ENCODE peak calls at places on chromosomes 12 and 14, in four cellular contexts. O, H, U and C are unnamed samples.

GRCh38 chr12:25864287-25864686 is 94.2 kb upstream of the RASSF8 start:
- DNase-seq in U (no peak), H (no peak), O (no peak), C (no peak)

GRCh38 chr12:12024958-12025682 is 45.6 kb upstream of the BCL2L14 start:
- DNase-seq in U (no peak), O (peak), H (no peak), C (no peak)

GRCh38 chr14:78683206-78683605 is 513.0 kb downstream of the NRXN3 start:
- DNase-seq in O (no peak), H (no peak), U (no peak), C (no peak)

GRCh38 chr12:78171082-78171481 is 340.4 kb downstream of the NAV3 start:
- DNase-seq in O (no peak), U (no peak), H (no peak), C (no peak)

GRCh38 chr12:74537126-74537706 is 419 bp upstream of the ATXN7L3B start:
- DNase-seq in H (peak), U (peak), O (peak), C (no peak)

GRCh38 chr12:91774471-91774921 is 371.1 kb downstream of the BTG1 start:
- DNase-seq in U (no peak), H (no peak), O (no peak), C (no peak)

GRCh38 chr12:109776624-109777023 is 56.6 kb downstream of the TRPV4 start:
- DNase-seq in U (no peak), H (no peak), O (no peak), C (no peak)

GRCh38 chr12:96073346-96074336 is 38.3 kb upstream of the LTA4H start:
- DNase-seq in U (no peak), H (no peak), O (no peak), C (no peak)

GRCh38 chr12:85424581-85425348 is 144.7 kb downstream of the ALX1 start:
- DNase-seq in O (peak), H (no peak), U (peak), C (peak)

GRCh38 chr12:52353766-52354165 is 13.5 kb downstream of the KRT85 start:
- DNase-seq in U (no peak), H (no peak), O (no peak), C (no peak)

GRCh38 chr14:56244138-56244789 is 126.1 kb downstream of the PELI2 start:
- DNase-seq in H (no peak), U (no peak), O (no peak), C (no peak)

GRCh38 chr14:26687438-26687837 is 89.6 kb upstream of the NOVA1 start:
- DNase-seq in U (no peak), O (no peak), H (no peak), C (no peak)

GRCh38 chr12:89948266-89949175 is 239.9 kb upstream of the ATP2B1 start:
- DNase-seq in H (no peak), U (no peak), O (no peak), C (no peak)

GRCh38 chr12:50251619-50252300 is 31.6 kb downstream of the LIMA1 start:
- DNase-seq in O (no peak), H (no peak), U (no peak), C (no peak)

GRCh38 chr12:124747426-124748161 is 116.1 kb downstream of the SCARB1 start:
- DNase-seq in U (peak), H (no peak), O (peak), C (no peak)

GRCh38 chr12:2958432-2959193 is 584 bp upstream of the TEAD4 start:
- DNase-seq in U (peak), H (peak), O (no peak), C (no peak)

GRCh38 chr14:23446291-23446851 is 10.9 kb upstream of the MYH7 start:
- DNase-seq in H (no peak), U (no peak), O (no peak), C (no peak)

GRCh38 chr12:117587646-117588287 is 226.3 kb upstream of the NOS1 start:
- DNase-seq in U (peak), O (no peak), H (peak), C (peak)

GRCh38 chr12:3490848-3491382 is at the start of gene PRMT8:
- DNase-seq in O (no peak), U (no peak), H (no peak), C (peak)

GRCh38 chr14:99213101-99213500 is 58.9 kb downstream of the BCL11B start:
- DNase-seq in O (no peak), U (no peak), H (no peak), C (no peak)

GRCh38 chr12:98744692-98745091 is 99.6 kb downstream of the APAF1 start:
- DNase-seq in H (no peak), O (no peak), U (no peak), C (no peak)

GRCh38 chr12:91985002-91985767 is 160.5 kb downstream of the BTG1 start:
- DNase-seq in H (no peak), O (no peak), U (no peak), C (no peak)

GRCh38 chr12:76219806-76220205 is 128.4 kb downstream of the BBS10 start:
- DNase-seq in U (peak), H (no peak), O (no peak), C (no peak)

GRCh38 chr12:14442221-14442881 is 76.9 kb downstream of the ATF7IP start:
- DNase-seq in O (no peak), U (no peak), H (no peak), C (no peak)

GRCh38 chr12:111034148-111034910 is 114.0 kb upstream of the MYL2 start:
- DNase-seq in H (no peak), U (no peak), O (no peak), C (peak)

GRCh38 chr12:58915634-58916033 is 4.7 kb downstream of the LRIG3 start:
- DNase-seq in O (no peak), U (no peak), H (no peak), C (no peak)

GRCh38 chr14:54294802-54295201 is 102.0 kb upstream of the CDKN3 start:
- DNase-seq in U (no peak), O (no peak), H (no peak), C (no peak)

GRCh38 chr14:91229743-91230200 is 14.7 kb downstream of the GPR68 start:
- DNase-seq in H (no peak), O (peak), U (no peak), C (no peak)
- TF ChIP-seq CREB1 in H (no peak), O (peak), U (no peak), C (no peak)

DNA sequence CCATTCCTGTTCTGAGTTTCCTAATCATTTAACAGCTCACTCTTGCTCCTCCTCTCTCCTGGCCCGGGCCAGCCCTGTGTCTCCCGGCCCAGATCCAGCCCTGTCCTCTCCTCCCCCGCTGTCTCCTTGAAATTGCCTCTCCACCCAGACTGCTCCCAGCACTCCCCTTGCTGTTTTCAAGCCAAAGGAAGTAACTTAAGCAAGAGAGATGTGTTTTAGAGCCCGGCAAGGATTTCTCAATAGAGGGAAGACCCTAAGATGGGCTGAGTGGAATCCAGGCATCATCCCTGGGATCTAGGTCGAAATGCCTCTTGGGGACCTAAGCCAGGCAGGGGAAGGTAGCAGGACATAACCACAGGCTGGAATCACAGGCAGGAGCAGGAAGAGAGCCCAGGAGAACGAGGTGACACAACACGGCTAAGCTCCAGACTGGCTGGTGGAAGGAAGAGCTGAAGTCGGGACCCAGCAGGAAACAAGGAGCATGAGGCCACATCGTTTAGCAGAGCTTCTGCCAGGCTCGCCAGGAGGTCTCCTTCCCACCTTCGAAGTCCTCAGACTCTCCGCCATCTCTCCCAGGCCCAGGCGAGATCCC is 2.0 kb upstream of the LRP1-AS start:
- DNase-seq in O (no peak), U (peak), H (no peak), C (no peak)
- TF ChIP-seq NR2C2 in O (no peak), U (no peak), H (no peak), C (no peak)

GRCh38 chr12:81987351-81987750 is 228.2 kb upstream of the PPFIA2 start:
- DNase-seq in U (no peak), H (no peak), O (no peak), C (no peak)
- TF ChIP-seq CREB1 in U (no peak), H (no peak), O (no peak), C (no peak)

GRCh38 chr14:67526676-67527459 is 6.2 kb upstream of the PLEKHH1 start:
- DNase-seq in O (peak), U (peak), H (peak), C (peak)
- TF ChIP-seq NR2C2 in O (no peak), U (no peak), H (no peak), C (no peak)

GRCh38 chr14:89315493-89316456 is 101.3 kb downstream of the FOXN3 start:
- DNase-seq in O (no peak), U (no peak), H (no peak), C (no peak)
- TF ChIP-seq CREB1 in O (no peak), U (no peak), H (no peak), C (no peak)

GRCh38 chr12:15698377-15698867 is 90.8 kb downstream of the EPS8 start:
- DNase-seq in O (no peak), U (no peak), H (no peak), C (no peak)
- TF ChIP-seq NR2C2 in O (no peak), U (no peak), H (no peak), C (no peak)

GRCh38 chr14:75249251-75249957 is 29.2 kb upstream of the FOS start:
- DNase-seq in U (no peak), O (peak), H (peak), C (no peak)
- TF ChIP-seq CREB1 in U (no peak), O (peak), H (no peak), C (no peak)

DNA sequence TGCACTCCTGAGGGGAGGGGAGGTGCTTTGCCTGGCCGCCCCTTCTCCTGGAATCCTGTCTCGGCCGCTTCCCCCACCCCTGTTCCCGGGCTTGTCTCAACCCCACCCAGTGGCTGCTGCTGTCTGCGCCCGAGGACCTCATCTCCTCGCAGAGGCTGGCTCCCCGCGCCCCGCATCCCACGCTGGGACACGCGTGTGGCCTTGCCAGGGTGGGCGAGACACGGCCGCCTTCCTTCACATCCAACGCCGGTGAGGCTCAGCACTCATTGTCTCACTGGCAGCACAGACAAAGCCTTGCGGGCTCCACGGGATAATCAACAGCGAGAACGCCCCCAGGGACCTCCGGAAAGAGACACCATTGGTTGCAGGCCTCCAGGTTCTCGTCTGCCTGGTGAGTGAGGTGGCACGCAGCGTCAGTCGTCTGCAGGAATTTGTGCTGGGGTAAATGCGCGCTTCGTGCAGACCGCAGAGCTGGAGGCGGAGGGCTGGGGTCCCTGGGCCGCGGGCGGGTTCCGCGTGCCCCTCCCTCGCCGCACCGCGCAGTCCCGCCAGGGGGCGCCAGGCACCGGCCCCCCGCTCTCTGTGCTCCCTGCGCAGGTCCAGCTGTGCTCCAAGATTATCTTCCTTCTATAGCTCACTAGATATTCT is 26.8 kb downstream of the CCDC177 start:
- DNase-seq in H (peak), O (no peak), U (no peak), C (peak)
- TF ChIP-seq NR2C2 in H (no peak), O (no peak), U (no peak), C (no peak)

DNA sequence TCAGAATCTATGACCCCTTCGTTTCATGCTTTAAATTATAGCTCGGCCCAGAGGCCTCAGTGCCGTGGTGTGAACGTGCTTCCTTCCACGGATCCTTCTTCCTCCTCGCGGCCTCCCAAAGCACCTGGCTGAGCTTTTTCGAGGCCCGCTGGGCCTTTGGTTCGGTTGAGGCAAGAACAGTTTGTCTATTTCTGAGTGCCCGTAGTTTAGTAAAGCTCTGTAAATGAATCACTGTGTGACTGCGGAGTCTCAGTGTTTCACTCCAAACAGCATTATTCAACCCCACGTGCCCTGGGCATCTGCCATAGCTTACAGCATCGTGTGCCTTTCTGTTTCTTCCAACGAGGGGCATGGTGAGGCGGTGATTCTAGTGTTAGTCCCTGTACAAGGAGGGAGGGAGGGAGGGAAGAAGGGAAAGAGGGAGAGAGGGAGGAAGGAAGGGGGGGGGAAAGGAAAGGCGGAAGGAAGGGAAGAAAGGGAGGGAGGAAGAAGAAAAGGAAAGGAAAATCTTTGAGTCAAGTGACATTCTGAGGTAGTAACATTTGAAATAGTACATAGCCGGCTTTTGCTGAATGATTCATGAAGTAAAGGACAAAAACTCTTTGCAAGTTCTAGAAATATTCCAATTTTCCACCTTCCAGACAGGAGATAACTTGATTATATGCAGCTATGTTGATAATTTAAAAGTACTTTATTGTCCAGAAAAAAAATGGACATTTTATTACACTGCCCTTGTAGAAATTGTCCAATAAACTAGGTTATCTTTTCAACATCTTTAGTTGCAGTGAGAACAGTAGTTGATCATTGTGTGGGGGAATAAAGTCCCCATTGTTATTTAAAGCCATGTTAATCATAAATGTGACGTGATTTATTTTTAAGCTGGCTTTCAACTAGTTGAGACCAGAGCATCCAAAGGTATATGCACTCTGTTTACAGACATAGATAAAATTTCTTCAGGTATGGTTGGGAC is 1.2 kb upstream of the TRIM9 start:
- DNase-seq in H (no peak), O (no peak), U (no peak), C (no peak)
- TF ChIP-seq CREB1 in H (no peak), O (no peak), U (no peak), C (no peak)

DNA sequence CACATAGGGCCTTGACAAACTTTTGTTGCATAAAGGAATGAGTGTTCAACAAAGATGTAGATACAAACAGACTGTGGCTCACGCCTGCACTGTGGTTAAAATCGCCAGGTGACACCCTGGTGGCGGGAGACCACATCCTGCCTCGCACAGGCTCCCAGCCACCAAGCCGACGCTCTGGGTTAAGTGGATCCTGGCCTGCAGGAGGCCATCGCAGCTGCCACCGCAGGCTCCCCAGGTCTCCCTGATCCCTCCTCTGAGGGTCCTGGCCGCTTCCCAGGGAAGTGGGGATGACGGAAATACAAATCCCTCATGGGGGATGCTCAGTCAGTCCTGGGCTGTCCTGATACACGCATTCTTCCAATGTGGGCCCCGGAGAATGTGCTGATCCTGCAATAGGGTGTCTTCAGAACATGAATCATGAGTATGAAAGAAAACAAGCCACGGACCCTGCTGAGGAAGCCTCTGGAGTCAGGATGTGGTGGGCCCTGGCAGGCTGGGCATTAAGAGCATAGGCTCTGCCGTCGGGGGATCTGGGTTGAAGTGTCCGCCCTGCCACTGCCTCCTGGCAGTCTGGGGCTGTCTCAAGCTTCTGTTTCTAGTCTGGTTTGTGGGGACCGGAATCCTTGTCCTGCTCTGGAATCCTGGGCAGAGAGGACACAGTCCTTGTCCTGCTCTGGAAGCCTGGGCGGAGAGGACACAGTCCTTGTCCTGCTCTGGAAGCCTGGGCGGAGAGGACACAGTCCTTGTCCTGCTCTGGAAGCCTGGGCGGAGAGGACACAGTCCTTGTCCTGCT is 53.5 kb upstream of the BEGAIN start:
- DNase-seq in O (peak), H (no peak), U (no peak), C (no peak)
- TF ChIP-seq NR2C2 in O (no peak), H (no peak), U (no peak), C (no peak)